ENCODE peak calls at places on chromosome 11, in eight cellular contexts. One of them, this sample, is unnamed.

GRCh38 chr11:95299078-95299611 is 68.1 kb upstream of the SESN3 start:
- DNase-seq in BJ: no peak
- DNase-seq in left ventricle myocardium inferior: no peak
- DNase-seq in cardiac muscle cell: no peak
- DNase-seq in hepatocyte: no peak
- DNase-seq in heart left ventricle: no peak
- DNase-seq in suprapubic skin: no peak
- DNase-seq in mucosa of descending colon: no peak
- DNase-seq in this sample: no peak

GRCh38 chr11:1873048-1873812 is 18.5 kb downstream of the PRR33 start:
- DNase-seq in BJ: no peak
- DNase-seq in left ventricle myocardium inferior: peak; percentile 28
- DNase-seq in cardiac muscle cell: peak; percentile 63
- DNase-seq in hepatocyte: no peak
- DNase-seq in heart left ventricle: no peak
- DNase-seq in suprapubic skin: no peak
- DNase-seq in mucosa of descending colon: peak; percentile 49
- DNase-seq in this sample: no peak

GRCh38 chr11:64492561-64492960 is 98.5 kb upstream of the SLC22A12 start:
- DNase-seq in BJ: no peak
- DNase-seq in left ventricle myocardium inferior: no peak
- DNase-seq in cardiac muscle cell: no peak
- DNase-seq in hepatocyte: no peak
- DNase-seq in heart left ventricle: no peak
- DNase-seq in suprapubic skin: no peak
- DNase-seq in mucosa of descending colon: no peak
- DNase-seq in this sample: no peak

GRCh38 chr11:95514386-95515145 is 275.0 kb downstream of the FAM76B start:
- DNase-seq in BJ: no peak
- DNase-seq in left ventricle myocardium inferior: no peak
- DNase-seq in cardiac muscle cell: no peak
- DNase-seq in hepatocyte: no peak
- DNase-seq in heart left ventricle: no peak
- DNase-seq in suprapubic skin: no peak
- DNase-seq in mucosa of descending colon: no peak
- DNase-seq in this sample: no peak

GRCh38 chr11:81658722-81659121 is 1074.9 kb downstream of the FAM181B start:
- DNase-seq in BJ: no peak
- DNase-seq in left ventricle myocardium inferior: no peak
- DNase-seq in cardiac muscle cell: peak; percentile 17
- DNase-seq in hepatocyte: peak; percentile 33
- DNase-seq in heart left ventricle: no peak
- DNase-seq in suprapubic skin: no peak
- DNase-seq in mucosa of descending colon: no peak
- DNase-seq in this sample: peak; percentile 57

GRCh38 chr11:47860526-47860925 is 12.4 kb upstream of the NUP160 start:
- DNase-seq in BJ: no peak
- DNase-seq in left ventricle myocardium inferior: no peak
- DNase-seq in cardiac muscle cell: no peak
- DNase-seq in hepatocyte: no peak
- DNase-seq in heart left ventricle: no peak
- DNase-seq in suprapubic skin: no peak
- DNase-seq in mucosa of descending colon: no peak
- DNase-seq in this sample: no peak

GRCh38 chr11:13183094-13183825 is 94.3 kb upstream of the BMAL1 start:
- DNase-seq in BJ: peak; percentile 34
- DNase-seq in left ventricle myocardium inferior: no peak
- DNase-seq in cardiac muscle cell: peak; percentile 79
- DNase-seq in hepatocyte: peak; percentile 32
- DNase-seq in heart left ventricle: no peak
- DNase-seq in suprapubic skin: no peak
- DNase-seq in mucosa of descending colon: no peak
- DNase-seq in this sample: no peak

GRCh38 chr11:83611616-83612015 is 325.4 kb upstream of the CCDC90B start:
- DNase-seq in BJ: no peak
- DNase-seq in left ventricle myocardium inferior: no peak
- DNase-seq in cardiac muscle cell: no peak
- DNase-seq in hepatocyte: no peak
- DNase-seq in heart left ventricle: no peak
- DNase-seq in suprapubic skin: no peak
- DNase-seq in mucosa of descending colon: no peak
- DNase-seq in this sample: no peak

GRCh38 chr11:27088353-27088752 is 47.7 kb downstream of the BBOX1 start:
- DNase-seq in BJ: no peak
- DNase-seq in left ventricle myocardium inferior: no peak
- DNase-seq in cardiac muscle cell: peak; percentile 21
- DNase-seq in hepatocyte: no peak
- DNase-seq in heart left ventricle: no peak
- DNase-seq in suprapubic skin: no peak
- DNase-seq in mucosa of descending colon: no peak
- DNase-seq in this sample: no peak

GRCh38 chr11:102276302-102277182 is 40.7 kb upstream of the BIRC3 start:
- DNase-seq in BJ: no peak
- DNase-seq in left ventricle myocardium inferior: no peak
- DNase-seq in cardiac muscle cell: peak; percentile 53
- DNase-seq in hepatocyte: peak; percentile 19
- DNase-seq in heart left ventricle: no peak
- DNase-seq in suprapubic skin: no peak
- DNase-seq in mucosa of descending colon: no peak
- DNase-seq in this sample: no peak

GRCh38 chr11:119794141-119794665 is 65.2 kb upstream of the NECTIN1 start:
- DNase-seq in BJ: no peak
- DNase-seq in left ventricle myocardium inferior: no peak
- DNase-seq in cardiac muscle cell: no peak
- DNase-seq in hepatocyte: no peak
- DNase-seq in heart left ventricle: no peak
- DNase-seq in suprapubic skin: no peak
- DNase-seq in mucosa of descending colon: no peak
- DNase-seq in this sample: no peak

GRCh38 chr11:5622802-5623201 is 2.0 kb upstream of the TRIM34 start:
- DNase-seq in BJ: no peak
- DNase-seq in left ventricle myocardium inferior: no peak
- DNase-seq in cardiac muscle cell: no peak
- DNase-seq in hepatocyte: no peak
- DNase-seq in heart left ventricle: no peak
- DNase-seq in suprapubic skin: no peak
- DNase-seq in mucosa of descending colon: no peak
- DNase-seq in this sample: no peak

GRCh38 chr11:113014731-113015455 is 53.7 kb downstream of the NCAM1 start:
- DNase-seq in BJ: no peak
- DNase-seq in left ventricle myocardium inferior: peak; percentile 71
- DNase-seq in cardiac muscle cell: peak; percentile 37
- DNase-seq in hepatocyte: peak; percentile 46
- DNase-seq in heart left ventricle: peak; percentile 71
- DNase-seq in suprapubic skin: no peak
- DNase-seq in mucosa of descending colon: no peak
- DNase-seq in this sample: peak; percentile 51

GRCh38 chr11:21710791-21711190 is 482.1 kb upstream of the ANO5 start:
- DNase-seq in BJ: no peak
- DNase-seq in left ventricle myocardium inferior: no peak
- DNase-seq in cardiac muscle cell: no peak
- DNase-seq in hepatocyte: peak; percentile 20
- DNase-seq in heart left ventricle: no peak
- DNase-seq in suprapubic skin: no peak
- DNase-seq in mucosa of descending colon: no peak
- DNase-seq in this sample: no peak

GRCh38 chr11:103183981-103184592 is 74.9 kb downstream of the DYNC2H1 start:
- DNase-seq in BJ: no peak
- DNase-seq in left ventricle myocardium inferior: no peak
- DNase-seq in cardiac muscle cell: peak; percentile 4
- DNase-seq in hepatocyte: no peak
- DNase-seq in heart left ventricle: no peak
- DNase-seq in suprapubic skin: no peak
- DNase-seq in mucosa of descending colon: no peak
- DNase-seq in this sample: no peak

DNA sequence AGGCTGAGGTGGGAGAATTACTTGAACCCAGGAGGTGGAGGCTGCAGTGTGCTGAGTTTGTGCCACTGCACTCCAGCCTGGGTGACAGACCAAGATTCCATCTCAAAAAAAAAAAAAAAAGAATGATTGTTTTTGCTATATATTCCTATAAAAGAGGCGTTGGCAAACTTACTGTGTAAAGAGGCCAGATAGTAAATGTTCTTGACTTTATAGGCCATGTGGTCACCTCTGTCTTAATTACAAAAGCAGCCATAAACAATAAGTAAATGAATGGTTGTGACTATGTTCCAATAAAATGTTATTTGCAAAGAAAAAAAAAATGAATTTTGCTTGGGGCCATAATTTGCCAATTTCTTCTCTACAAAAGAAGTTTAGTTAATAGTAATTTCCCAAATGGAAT is 12.3 kb downstream of the ATM start:
- DNase-seq in BJ: no peak
- DNase-seq in left ventricle myocardium inferior: no peak
- DNase-seq in cardiac muscle cell: no peak
- DNase-seq in hepatocyte: no peak
- DNase-seq in heart left ventricle: no peak
- DNase-seq in suprapubic skin: no peak
- DNase-seq in mucosa of descending colon: no peak
- DNase-seq in this sample: no peak
- H3K36me3 ChIP-seq in BJ: peaks cover 7% of the 10 kb centered on the region
- H3K36me3 ChIP-seq in left ventricle myocardium inferior: peaks cover 79% of the 10 kb centered on the region
- H3K36me3 ChIP-seq in cardiac muscle cell: peaks cover 30% of the 10 kb centered on the region
- H3K36me3 ChIP-seq in hepatocyte: peaks cover 1% of the 10 kb centered on the region
- H3K36me3 ChIP-seq in heart left ventricle: peaks cover 93% of the 10 kb centered on the region
- H3K36me3 ChIP-seq in suprapubic skin: peaks cover 49% of the 10 kb centered on the region
- H3K36me3 ChIP-seq in mucosa of descending colon: no peaks in the 10 kb centered on the region
- H3K36me3 ChIP-seq in this sample: peaks cover 63% of the 10 kb centered on the region

GRCh38 chr11:88327462-88328143 is 9.9 kb downstream of the CTSC start:
- DNase-seq in BJ: no peak
- DNase-seq in left ventricle myocardium inferior: no peak
- DNase-seq in cardiac muscle cell: no peak
- DNase-seq in hepatocyte: no peak
- DNase-seq in heart left ventricle: no peak
- DNase-seq in suprapubic skin: no peak
- DNase-seq in mucosa of descending colon: no peak
- DNase-seq in this sample: no peak

GRCh38 chr11:88324562-88325345 is 12.8 kb downstream of the CTSC start:
- DNase-seq in BJ: no peak
- DNase-seq in left ventricle myocardium inferior: no peak
- DNase-seq in cardiac muscle cell: no peak
- DNase-seq in hepatocyte: no peak
- DNase-seq in heart left ventricle: no peak
- DNase-seq in suprapubic skin: no peak
- DNase-seq in mucosa of descending colon: no peak
- DNase-seq in this sample: no peak

GRCh38 chr11:88326112-88326511 is 11.4 kb downstream of the CTSC start:
- DNase-seq in BJ: no peak
- DNase-seq in left ventricle myocardium inferior: no peak
- DNase-seq in cardiac muscle cell: no peak
- DNase-seq in hepatocyte: no peak
- DNase-seq in heart left ventricle: no peak
- DNase-seq in suprapubic skin: no peak
- DNase-seq in mucosa of descending colon: no peak
- DNase-seq in this sample: no peak

GRCh38 chr11:88329563-88330250 is 7.8 kb downstream of the CTSC start:
- DNase-seq in BJ: no peak
- DNase-seq in left ventricle myocardium inferior: no peak
- DNase-seq in cardiac muscle cell: no peak
- DNase-seq in hepatocyte: no peak
- DNase-seq in heart left ventricle: no peak
- DNase-seq in suprapubic skin: no peak
- DNase-seq in mucosa of descending colon: no peak
- DNase-seq in this sample: no peak

DNA sequence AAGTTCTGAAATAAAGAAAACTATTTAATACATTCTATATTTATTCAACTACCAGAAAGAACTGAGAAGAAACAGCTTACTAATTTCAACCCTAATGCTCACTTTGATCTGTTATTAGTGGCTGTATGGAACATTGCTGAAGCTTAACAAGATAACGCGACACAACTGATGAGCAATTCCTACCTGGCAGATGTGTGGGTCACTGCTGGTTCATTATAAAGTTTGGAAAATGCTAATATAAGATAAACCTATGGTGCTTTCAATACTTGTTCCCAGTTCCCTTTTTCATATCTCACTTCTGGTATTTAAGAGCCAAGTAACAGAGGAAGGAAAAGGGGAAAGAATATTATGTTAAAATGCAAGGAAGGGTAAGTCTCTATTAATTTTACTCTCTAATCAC is 10.5 kb downstream of the CTSC start:
- DNase-seq in BJ: no peak
- DNase-seq in left ventricle myocardium inferior: no peak
- DNase-seq in cardiac muscle cell: no peak
- DNase-seq in hepatocyte: no peak
- DNase-seq in heart left ventricle: no peak
- DNase-seq in suprapubic skin: no peak
- DNase-seq in mucosa of descending colon: no peak
- DNase-seq in this sample: no peak
- H3K36me3 ChIP-seq in BJ: peaks cover 5% of the 10 kb centered on the region
- H3K36me3 ChIP-seq in left ventricle myocardium inferior: no peaks in the 10 kb centered on the region
- H3K36me3 ChIP-seq in cardiac muscle cell: peaks cover 13% of the 10 kb centered on the region
- H3K36me3 ChIP-seq in hepatocyte: no peaks in the 10 kb centered on the region
- H3K36me3 ChIP-seq in heart left ventricle: peaks cover 7% of the 10 kb centered on the region
- H3K36me3 ChIP-seq in suprapubic skin: no peaks in the 10 kb centered on the region
- H3K36me3 ChIP-seq in mucosa of descending colon: no peaks in the 10 kb centered on the region
- H3K36me3 ChIP-seq in this sample: peaks cover 50% of the 10 kb centered on the region

DNA sequence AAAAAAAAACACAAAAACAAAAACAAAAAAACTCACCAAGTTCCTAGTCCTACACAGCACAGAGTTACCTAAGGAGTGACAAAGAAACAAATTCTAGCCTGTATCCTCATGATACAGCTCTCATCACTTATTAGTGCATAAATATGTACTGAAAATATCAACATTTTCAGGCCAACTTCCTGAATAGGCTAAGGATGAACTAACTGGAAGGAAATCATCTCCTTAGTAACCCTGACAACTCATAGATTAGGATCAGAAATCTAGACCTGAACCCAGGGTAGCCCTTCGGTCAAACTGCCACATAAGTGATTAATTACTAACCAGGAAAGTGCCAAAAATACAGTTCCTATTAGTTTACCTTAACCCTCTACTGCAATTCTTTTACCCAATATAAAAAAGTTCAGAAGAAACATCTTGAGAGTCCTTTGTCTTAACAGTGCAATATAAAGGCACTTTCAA is 40.0 kb downstream of the AMBRA1 start:
- DNase-seq in BJ: no peak
- DNase-seq in left ventricle myocardium inferior: no peak
- DNase-seq in cardiac muscle cell: peak; percentile 18
- DNase-seq in hepatocyte: peak; percentile 28
- DNase-seq in heart left ventricle: no peak
- DNase-seq in suprapubic skin: no peak
- DNase-seq in mucosa of descending colon: no peak
- DNase-seq in this sample: no peak
- H3K36me3 ChIP-seq in BJ: no peaks in the 10 kb centered on the region
- H3K36me3 ChIP-seq in left ventricle myocardium inferior: no peaks in the 10 kb centered on the region
- H3K36me3 ChIP-seq in cardiac muscle cell: no peaks in the 10 kb centered on the region
- H3K36me3 ChIP-seq in hepatocyte: no peaks in the 10 kb centered on the region
- H3K36me3 ChIP-seq in heart left ventricle: no peaks in the 10 kb centered on the region
- H3K36me3 ChIP-seq in suprapubic skin: no peaks in the 10 kb centered on the region
- H3K36me3 ChIP-seq in mucosa of descending colon: no peaks in the 10 kb centered on the region
- H3K36me3 ChIP-seq in this sample: peaks cover 4% of the 10 kb centered on the region

DNA sequence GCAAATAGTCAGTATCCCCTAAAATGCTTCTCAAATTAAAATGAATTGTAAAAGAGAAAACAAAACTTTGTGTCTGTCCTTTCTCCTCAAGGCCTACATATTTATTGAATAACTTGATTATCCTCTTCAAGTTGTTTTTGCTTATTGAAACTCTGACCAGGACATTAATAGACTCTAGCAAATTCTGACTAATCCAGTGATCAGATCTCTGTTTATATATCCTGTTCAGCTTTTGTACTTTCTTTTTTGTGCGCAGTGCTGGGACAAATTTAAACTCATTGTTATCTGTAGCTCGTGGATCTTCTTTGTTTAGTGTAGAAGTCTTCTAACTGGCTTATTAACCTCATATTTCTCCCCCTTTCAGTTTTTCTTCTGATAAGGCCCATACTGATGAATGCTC is 139.9 kb upstream of the SORL1-AS1 start:
- DNase-seq in BJ: no peak
- DNase-seq in left ventricle myocardium inferior: no peak
- DNase-seq in cardiac muscle cell: no peak
- DNase-seq in hepatocyte: no peak
- DNase-seq in heart left ventricle: no peak
- DNase-seq in suprapubic skin: no peak
- DNase-seq in mucosa of descending colon: no peak
- DNase-seq in this sample: no peak
- H3K36me3 ChIP-seq in BJ: no peaks in the 10 kb centered on the region
- H3K36me3 ChIP-seq in left ventricle myocardium inferior: no peaks in the 10 kb centered on the region
- H3K36me3 ChIP-seq in cardiac muscle cell: peaks cover 2% of the 10 kb centered on the region
- H3K36me3 ChIP-seq in hepatocyte: no peaks in the 10 kb centered on the region
- H3K36me3 ChIP-seq in heart left ventricle: no peaks in the 10 kb centered on the region
- H3K36me3 ChIP-seq in suprapubic skin: peaks cover 4% of the 10 kb centered on the region
- H3K36me3 ChIP-seq in mucosa of descending colon: no peaks in the 10 kb centered on the region
- H3K36me3 ChIP-seq in this sample: peaks cover 36% of the 10 kb centered on the region

This sample was measured in endodermal cell.